ENCODE peak calls at places on chromosomes 3 and 15, in four cellular contexts. One of them, this sample, is unnamed.

GRCh38 chr3:77081240-77081661 is 41.4 kb downstream of the ROBO2 start:
- DNase-seq in HEK293T: peak
- DNase-seq in activated CD4-positive, alpha-beta T cell treated with anti-CD3 and anti-CD28 coated beads, Interleukin-2, amount 10 ng/mL, durations not matched to agents 7 days and 5 days: no peak
- DNase-seq in HTR-8/SVneo: no peak
- DNase-seq in this sample: no peak

GRCh38 chr3:111956995-111957736 is 21.7 kb upstream of the ABHD10 start:
- DNase-seq in HEK293T: no peak
- DNase-seq in HTR-8/SVneo: no peak
- DNase-seq in activated CD4-positive, alpha-beta T cell treated with anti-CD3 and anti-CD28 coated beads, Interleukin-2, amount 10 ng/mL, durations not matched to agents 7 days and 5 days: no peak
- DNase-seq in this sample: no peak

GRCh38 chr3:147385059-147386012 is 21.0 kb downstream of the ZIC4 start:
- DNase-seq in activated CD4-positive, alpha-beta T cell treated with anti-CD3 and anti-CD28 coated beads, Interleukin-2, amount 10 ng/mL, durations not matched to agents 7 days and 5 days: no peak
- DNase-seq in HTR-8/SVneo: no peak
- DNase-seq in HEK293T: no peak
- DNase-seq in this sample: no peak

GRCh38 chr3:187941135-187941847 is 196.0 kb upstream of the BCL6 start:
- DNase-seq in activated CD4-positive, alpha-beta T cell treated with anti-CD3 and anti-CD28 coated beads, Interleukin-2, amount 10 ng/mL, durations not matched to agents 7 days and 5 days: no peak
- DNase-seq in HEK293T: no peak
- DNase-seq in HTR-8/SVneo: no peak
- DNase-seq in this sample: no peak

GRCh38 chr3:42892169-42892568 is 13.8 kb upstream of the ZNF662 start:
- DNase-seq in HTR-8/SVneo: no peak
- DNase-seq in HEK293T: no peak
- DNase-seq in activated CD4-positive, alpha-beta T cell treated with anti-CD3 and anti-CD28 coated beads, Interleukin-2, amount 10 ng/mL, durations not matched to agents 7 days and 5 days: no peak
- DNase-seq in this sample: no peak

GRCh38 chr3:31247063-31247447 is 285.7 kb upstream of the STT3B start:
- DNase-seq in HEK293T: no peak
- DNase-seq in HTR-8/SVneo: no peak
- DNase-seq in activated CD4-positive, alpha-beta T cell treated with anti-CD3 and anti-CD28 coated beads, Interleukin-2, amount 10 ng/mL, durations not matched to agents 7 days and 5 days: no peak
- DNase-seq in this sample: no peak

GRCh38 chr3:108940166-108940565 is 13.5 kb downstream of the GUCA1C start:
- DNase-seq in activated CD4-positive, alpha-beta T cell treated with anti-CD3 and anti-CD28 coated beads, Interleukin-2, amount 10 ng/mL, durations not matched to agents 7 days and 5 days: no peak
- DNase-seq in HTR-8/SVneo: no peak
- DNase-seq in HEK293T: no peak
- DNase-seq in this sample: no peak

GRCh38 chr3:64392001-64392400 is 166.7 kb upstream of the PRICKLE2 start:
- DNase-seq in activated CD4-positive, alpha-beta T cell treated with anti-CD3 and anti-CD28 coated beads, Interleukin-2, amount 10 ng/mL, durations not matched to agents 7 days and 5 days: no peak
- DNase-seq in HTR-8/SVneo: no peak
- DNase-seq in HEK293T: no peak
- DNase-seq in this sample: no peak

GRCh38 chr15:61480295-61480694 is 251.2 kb upstream of the RORA start:
- DNase-seq in activated CD4-positive, alpha-beta T cell treated with anti-CD3 and anti-CD28 coated beads, Interleukin-2, amount 10 ng/mL, durations not matched to agents 7 days and 5 days: no peak
- DNase-seq in HTR-8/SVneo: no peak
- DNase-seq in HEK293T: no peak
- DNase-seq in this sample: no peak

GRCh38 chr3:52455283-52456168 is at the start of gene NISCH:
- DNase-seq in activated CD4-positive, alpha-beta T cell treated with anti-CD3 and anti-CD28 coated beads, Interleukin-2, amount 10 ng/mL, durations not matched to agents 7 days and 5 days: peak
- DNase-seq in HTR-8/SVneo: peak
- DNase-seq in HEK293T: peak
- DNase-seq in this sample: no peak

GRCh38 chr3:171306631-171307030 is 153.6 kb downstream of the TNIK start:
- DNase-seq in HEK293T: peak
- DNase-seq in activated CD4-positive, alpha-beta T cell treated with anti-CD3 and anti-CD28 coated beads, Interleukin-2, amount 10 ng/mL, durations not matched to agents 7 days and 5 days: no peak
- DNase-seq in HTR-8/SVneo: no peak
- DNase-seq in this sample: peak

GRCh38 chr3:123258811-123259420 is 57.2 kb downstream of the SEC22A start:
- DNase-seq in HEK293T: peak
- DNase-seq in HTR-8/SVneo: peak
- DNase-seq in activated CD4-positive, alpha-beta T cell treated with anti-CD3 and anti-CD28 coated beads, Interleukin-2, amount 10 ng/mL, durations not matched to agents 7 days and 5 days: peak
- DNase-seq in this sample: peak

GRCh38 chr3:51328206-51328605 is 56.9 kb upstream of the MANF start:
- DNase-seq in activated CD4-positive, alpha-beta T cell treated with anti-CD3 and anti-CD28 coated beads, Interleukin-2, amount 10 ng/mL, durations not matched to agents 7 days and 5 days: no peak
- DNase-seq in HTR-8/SVneo: no peak
- DNase-seq in HEK293T: no peak
- DNase-seq in this sample: no peak

GRCh38 chr3:175108012-175108411 is 248.9 kb downstream of the NAALADL2 start:
- DNase-seq in activated CD4-positive, alpha-beta T cell treated with anti-CD3 and anti-CD28 coated beads, Interleukin-2, amount 10 ng/mL, durations not matched to agents 7 days and 5 days: no peak
- DNase-seq in HEK293T: no peak
- DNase-seq in HTR-8/SVneo: no peak
- DNase-seq in this sample: no peak

GRCh38 chr3:161893972-161894371 is 397.4 kb downstream of the OTOL1 start:
- DNase-seq in HTR-8/SVneo: no peak
- DNase-seq in activated CD4-positive, alpha-beta T cell treated with anti-CD3 and anti-CD28 coated beads, Interleukin-2, amount 10 ng/mL, durations not matched to agents 7 days and 5 days: no peak
- DNase-seq in HEK293T: no peak
- DNase-seq in this sample: peak

GRCh38 chr3:53493997-53494791 is at the start of gene CACNA1D:
- DNase-seq in activated CD4-positive, alpha-beta T cell treated with anti-CD3 and anti-CD28 coated beads, Interleukin-2, amount 10 ng/mL, durations not matched to agents 7 days and 5 days: no peak
- DNase-seq in HTR-8/SVneo: no peak
- DNase-seq in HEK293T: peak
- DNase-seq in this sample: no peak

GRCh38 chr3:13042932-13043275 is 30.3 kb downstream of the IQSEC1 start:
- DNase-seq in HTR-8/SVneo: no peak
- DNase-seq in activated CD4-positive, alpha-beta T cell treated with anti-CD3 and anti-CD28 coated beads, Interleukin-2, amount 10 ng/mL, durations not matched to agents 7 days and 5 days: no peak
- DNase-seq in HEK293T: peak
- DNase-seq in this sample: no peak

GRCh38 chr15:35783203-35783602 is 237.2 kb upstream of the DPH6 start:
- DNase-seq in HEK293T: no peak
- DNase-seq in HTR-8/SVneo: no peak
- DNase-seq in activated CD4-positive, alpha-beta T cell treated with anti-CD3 and anti-CD28 coated beads, Interleukin-2, amount 10 ng/mL, durations not matched to agents 7 days and 5 days: no peak
- DNase-seq in this sample: no peak

GRCh38 chr15:71273731-71274447 is 158.6 kb downstream of the THSD4 start:
- DNase-seq in activated CD4-positive, alpha-beta T cell treated with anti-CD3 and anti-CD28 coated beads, Interleukin-2, amount 10 ng/mL, durations not matched to agents 7 days and 5 days: no peak
- DNase-seq in HTR-8/SVneo: no peak
- DNase-seq in HEK293T: no peak
- DNase-seq in this sample: no peak

GRCh38 chr3:57298041-57298440 is 5.6 kb upstream of the ASB14 start:
- DNase-seq in HEK293T: no peak
- DNase-seq in HTR-8/SVneo: peak
- DNase-seq in activated CD4-positive, alpha-beta T cell treated with anti-CD3 and anti-CD28 coated beads, Interleukin-2, amount 10 ng/mL, durations not matched to agents 7 days and 5 days: no peak
- DNase-seq in this sample: no peak

GRCh38 chr15:77862651-77863104 is 214.8 kb downstream of the TBC1D2B start:
- DNase-seq in activated CD4-positive, alpha-beta T cell treated with anti-CD3 and anti-CD28 coated beads, Interleukin-2, amount 10 ng/mL, durations not matched to agents 7 days and 5 days: no peak
- DNase-seq in HEK293T: no peak
- DNase-seq in HTR-8/SVneo: no peak
- DNase-seq in this sample: no peak

GRCh38 chr3:25457642-25458419 is 29.8 kb downstream of the RARB start:
- DNase-seq in activated CD4-positive, alpha-beta T cell treated with anti-CD3 and anti-CD28 coated beads, Interleukin-2, amount 10 ng/mL, durations not matched to agents 7 days and 5 days: no peak
- DNase-seq in HEK293T: no peak
- DNase-seq in HTR-8/SVneo: no peak
- DNase-seq in this sample: no peak

GRCh38 chr3:48930590-48930989 is 11.9 kb downstream of the ARIH2 start:
- DNase-seq in HEK293T: no peak
- DNase-seq in HTR-8/SVneo: no peak
- DNase-seq in activated CD4-positive, alpha-beta T cell treated with anti-CD3 and anti-CD28 coated beads, Interleukin-2, amount 10 ng/mL, durations not matched to agents 7 days and 5 days: no peak
- DNase-seq in this sample: no peak

GRCh38 chr3:131303848-131304247 is 77.7 kb upstream of the NUDT16 start:
- DNase-seq in HEK293T: no peak
- DNase-seq in activated CD4-positive, alpha-beta T cell treated with anti-CD3 and anti-CD28 coated beads, Interleukin-2, amount 10 ng/mL, durations not matched to agents 7 days and 5 days: no peak
- DNase-seq in HTR-8/SVneo: no peak
- DNase-seq in this sample: no peak

GRCh38 chr15:31260646-31261265 is 65.9 kb upstream of the KLF13 start:
- DNase-seq in HTR-8/SVneo: no peak
- DNase-seq in activated CD4-positive, alpha-beta T cell treated with anti-CD3 and anti-CD28 coated beads, Interleukin-2, amount 10 ng/mL, durations not matched to agents 7 days and 5 days: no peak
- DNase-seq in HEK293T: no peak
- DNase-seq in this sample: no peak

GRCh38 chr3:193783166-193783896 is 190.3 kb downstream of the OPA1 start:
- DNase-seq in HEK293T: no peak
- DNase-seq in HTR-8/SVneo: no peak
- DNase-seq in activated CD4-positive, alpha-beta T cell treated with anti-CD3 and anti-CD28 coated beads, Interleukin-2, amount 10 ng/mL, durations not matched to agents 7 days and 5 days: no peak
- DNase-seq in this sample: no peak